ENCODE peak calls at places on chromosomes 11 and 22, in four cellular contexts. One of them, this sample, is unnamed.

GRCh38 chr22:22939537-22940368 is 52.1 kb downstream of the IGLL5 start:
- DNase-seq in LoVo: no peak
- DNase-seq in GOT3: no peak
- DNase-seq in Right ventricle myocardium superior: no peak
- DNase-seq in this sample: no peak

GRCh38 chr11:15976433-15977045 is 379.8 kb downstream of the SOX6 start:
- DNase-seq in LoVo: no peak
- DNase-seq in Right ventricle myocardium superior: no peak
- DNase-seq in GOT3: no peak
- DNase-seq in this sample: no peak

GRCh38 chr11:132898021-132898420 is 634.3 kb downstream of the OPCML start:
- DNase-seq in GOT3: no peak
- DNase-seq in LoVo: no peak
- DNase-seq in Right ventricle myocardium superior: no peak
- DNase-seq in this sample: no peak

GRCh38 chr11:56841210-56841810 is 92.8 kb upstream of the OR9G4 start:
- DNase-seq in Right ventricle myocardium superior: no peak
- DNase-seq in LoVo: peak; percentile 63
- DNase-seq in GOT3: peak; percentile 8
- DNase-seq in this sample: no peak

GRCh38 chr11:10114593-10115404 is 179.2 kb downstream of the SBF2 start:
- DNase-seq in LoVo: no peak
- DNase-seq in GOT3: no peak
- DNase-seq in Right ventricle myocardium superior: no peak
- DNase-seq in this sample: no peak

GRCh38 chr11:66480116-66480938 is at the start of gene DPP3:
- DNase-seq in GOT3: peak; percentile 95
- DNase-seq in LoVo: peak; percentile 97
- DNase-seq in Right ventricle myocardium superior: peak; percentile 98
- DNase-seq in this sample: peak; percentile 99

GRCh38 chr11:74326665-74327064 is 15.2 kb upstream of the P4HA3 start:
- DNase-seq in LoVo: no peak
- DNase-seq in GOT3: no peak
- DNase-seq in Right ventricle myocardium superior: no peak
- DNase-seq in this sample: no peak

GRCh38 chr22:50292643-50293440 is 14.6 kb downstream of the PLXNB2 start:
- DNase-seq in GOT3: no peak
- DNase-seq in Right ventricle myocardium superior: peak; percentile 85
- DNase-seq in LoVo: no peak
- DNase-seq in this sample: peak; percentile 90

GRCh38 chr22:47204002-47204979 is 441.8 kb downstream of the TBC1D22A start:
- DNase-seq in Right ventricle myocardium superior: no peak
- DNase-seq in GOT3: no peak
- DNase-seq in LoVo: no peak
- DNase-seq in this sample: no peak

GRCh38 chr11:133386262-133386661 is 146.0 kb downstream of the OPCML start:
- DNase-seq in GOT3: no peak
- DNase-seq in Right ventricle myocardium superior: no peak
- DNase-seq in LoVo: no peak
- DNase-seq in this sample: no peak

GRCh38 chr11:74018331-74019005 is 9.6 kb upstream of the UCP3 start:
- DNase-seq in Right ventricle myocardium superior: peak; percentile 95
- DNase-seq in GOT3: peak; percentile 53
- DNase-seq in LoVo: peak; percentile 57
- DNase-seq in this sample: peak; percentile 93

GRCh38 chr22:44129614-44129976 is 51.1 kb upstream of the PARVG start:
- DNase-seq in GOT3: no peak
- DNase-seq in Right ventricle myocardium superior: no peak
- DNase-seq in LoVo: no peak
- DNase-seq in this sample: no peak

GRCh38 chr11:65431452-65432132 is 9.0 kb downstream of the NEAT1 start:
- DNase-seq in GOT3: no peak
- DNase-seq in Right ventricle myocardium superior: no peak
- DNase-seq in LoVo: no peak
- DNase-seq in this sample: no peak

GRCh38 chr11:44809283-44809682 is 82.5 kb downstream of the TSPAN18 start:
- DNase-seq in LoVo: no peak
- DNase-seq in Right ventricle myocardium superior: no peak
- DNase-seq in GOT3: no peak
- DNase-seq in this sample: no peak

GRCh38 chr11:42065199-42065598 is 605.7 kb upstream of the LRRC4C start:
- DNase-seq in Right ventricle myocardium superior: no peak
- DNase-seq in LoVo: no peak
- DNase-seq in GOT3: no peak
- DNase-seq in this sample: no peak

GRCh38 chr11:65858354-65859133 is 564 bp upstream of the CFL1 start:
- DNase-seq in LoVo: no peak
- DNase-seq in GOT3: no peak
- DNase-seq in Right ventricle myocardium superior: no peak
- DNase-seq in this sample: no peak

GRCh38 chr22:32474635-32475427 is at the start of gene FBXO7:
- DNase-seq in LoVo: peak; percentile 94
- DNase-seq in GOT3: peak; percentile 70
- DNase-seq in Right ventricle myocardium superior: peak; percentile 96
- DNase-seq in this sample: peak; percentile 97

GRCh38 chr22:37803636-37804371 is 3.9 kb upstream of the GCAT start:
- DNase-seq in GOT3: no peak
- DNase-seq in Right ventricle myocardium superior: no peak
- DNase-seq in LoVo: no peak
- DNase-seq in this sample: no peak

GRCh38 chr11:21727102-21727501 is 465.8 kb upstream of the ANO5 start:
- DNase-seq in LoVo: no peak
- DNase-seq in Right ventricle myocardium superior: no peak
- DNase-seq in GOT3: no peak
- DNase-seq in this sample: no peak

GRCh38 chr22:30298005-30298701 is 8.8 kb upstream of the CASTOR1 start:
- DNase-seq in LoVo: no peak
- DNase-seq in Right ventricle myocardium superior: peak; percentile 38
- DNase-seq in GOT3: no peak
- DNase-seq in this sample: no peak

This sample was measured in left ventricle myocardium superior.